ENCODE peak calls at places on chromosomes 13 and 19, in four cellular contexts. One of them, this sample, is unnamed.

GRCh38 chr19:18098891-18099622 is 1.5 kb downstream of the MAST3 start:
- DNase-seq in T-helper 9 cell: peak; percentile 37
- DNase-seq in T-helper 1 cell: no peak
- DNase-seq in fibroblast of the aortic adventitia: no peak
- DNase-seq in this sample: peak; percentile 50

GRCh38 chr19:33477781-33478180 is 43.8 kb downstream of the PEPD start:
- DNase-seq in T-helper 9 cell: no peak
- DNase-seq in T-helper 1 cell: no peak
- DNase-seq in fibroblast of the aortic adventitia: no peak
- DNase-seq in this sample: no peak

GRCh38 chr19:11019824-11020223 is 59.0 kb downstream of the SMARCA4 start:
- DNase-seq in T-helper 9 cell: no peak
- DNase-seq in T-helper 1 cell: no peak
- DNase-seq in fibroblast of the aortic adventitia: no peak
- DNase-seq in this sample: no peak

GRCh38 chr13:113976711-113977684 is 3.1 kb upstream of the C13orf46 start:
- DNase-seq in T-helper 9 cell: no peak
- DNase-seq in T-helper 1 cell: no peak
- DNase-seq in fibroblast of the aortic adventitia: peak; percentile 76
- DNase-seq in this sample: no peak

GRCh38 chr19:17448190-17448967 is at the start of gene TMEM221:
- DNase-seq in T-helper 9 cell: peak; percentile 48
- DNase-seq in T-helper 1 cell: peak; percentile 48
- DNase-seq in fibroblast of the aortic adventitia: no peak
- DNase-seq in this sample: peak; percentile 63

GRCh38 chr13:35256459-35257148 is 219.9 kb downstream of the MAB21L1 start:
- DNase-seq in T-helper 9 cell: no peak
- DNase-seq in T-helper 1 cell: no peak
- DNase-seq in fibroblast of the aortic adventitia: no peak
- DNase-seq in this sample: no peak

GRCh38 chr19:53158119-53158656 is 665 bp downstream of the ZNF347 start:
- DNase-seq in T-helper 9 cell: peak; percentile 10
- DNase-seq in T-helper 1 cell: peak; percentile 15
- DNase-seq in fibroblast of the aortic adventitia: peak; percentile 27
- DNase-seq in this sample: peak; percentile 34

GRCh38 chr13:21336609-21337008 is 122.5 kb downstream of the ZDHHC20 start:
- DNase-seq in T-helper 9 cell: no peak
- DNase-seq in T-helper 1 cell: no peak
- DNase-seq in fibroblast of the aortic adventitia: no peak
- DNase-seq in this sample: no peak

GRCh38 chr19:15400521-15401396 is 18.0 kb downstream of the AKAP8L start:
- DNase-seq in T-helper 9 cell: no peak
- DNase-seq in T-helper 1 cell: no peak
- DNase-seq in fibroblast of the aortic adventitia: no peak
- DNase-seq in this sample: no peak

GRCh38 chr13:54305377-54305776 is 1276.8 kb downstream of the OLFM4 start:
- DNase-seq in T-helper 9 cell: no peak
- DNase-seq in T-helper 1 cell: no peak
- DNase-seq in fibroblast of the aortic adventitia: no peak
- DNase-seq in this sample: no peak

This sample was measured in activated CD4-positive, alpha-beta T cell treated with anti-CD3 and anti-CD28 coated beads for 4 hours.